ENCODE peak calls at places on chromosome X, in six cellular contexts. F, Q, M, K, S and O are unnamed samples.

GRCh38 chrX:22109442-22109841 is 77.3 kb downstream of the PHEX start:
- DNase-seq in S (no peak), M (peak; percentile 41), F (no peak), K (no peak), Q (no peak), O (no peak)

GRCh38 chrX:118212817-118213183 is 96.2 kb upstream of the KLHL13 start:
- DNase-seq in K (no peak), S (no peak), M (no peak), F (no peak), Q (no peak), O (no peak)

GRCh38 chrX:37697169-37697760 is 11.7 kb downstream of the XK start:
- DNase-seq in M (peak; percentile 50), K (no peak), F (no peak), S (no peak), Q (no peak), O (no peak)

GRCh38 chrX:3962511-3963350 is 249.3 kb upstream of the PRKX start:
- DNase-seq in K (no peak), S (no peak), Q (no peak), F (no peak), M (peak; percentile 5), O (no peak)

GRCh38 chrX:66200855-66201795 is 37.1 kb downstream of the HEPH start:
- DNase-seq in S (no peak), M (no peak), K (no peak), Q (no peak), F (no peak), O (no peak)

GRCh38 chrX:151416521-151417048 is 19.6 kb downstream of the VMA21 start:
- DNase-seq in K (no peak), F (no peak), M (no peak), Q (no peak), S (no peak), O (no peak)

GRCh38 chrX:153924149-153924861 is 1.8 kb downstream of the ARHGAP4 start:
- DNase-seq in M (no peak), Q (no peak), K (peak; percentile 41), S (no peak), F (no peak), O (no peak)

GRCh38 chrX:123964155-123964554 is 2.6 kb downstream of the STAG2 start:
- DNase-seq in K (no peak), S (no peak), M (no peak), Q (no peak), F (no peak), O (no peak)

GRCh38 chrX:67749536-67749935 is 205.7 kb downstream of the AR start:
- DNase-seq in K (no peak), M (peak; percentile 12), S (no peak), F (no peak), Q (no peak), O (no peak)

GRCh38 chrX:73068467-73069364 is 10.6 kb downstream of the PABPC1L2A start:
- DNase-seq in F (peak; percentile 48), K (peak; percentile 14), M (no peak), Q (no peak), S (no peak), O (no peak)

GRCh38 chrX:153969904-153970397 is 1.7 kb downstream of the HCFC1 start:
- DNase-seq in S (no peak), Q (no peak), F (peak; percentile 77), K (no peak), M (no peak), O (peak; percentile 44)

GRCh38 chrX:3280706-3281105 is 65.7 kb downstream of the MXRA5 start:
- DNase-seq in Q (no peak), S (no peak), F (no peak), M (no peak), K (no peak), O (no peak)

GRCh38 chrX:23389196-23389792 is 54.6 kb downstream of the PTCHD1 start:
- DNase-seq in F (no peak), K (no peak), S (no peak), M (no peak), Q (no peak), O (no peak)

GRCh38 chrX:52262195-52262546 is 77.5 kb downstream of the MAGED4 start:
- DNase-seq in M (no peak), S (no peak), Q (no peak), K (no peak), F (no peak), O (no peak)

GRCh38 chrX:74277846-74278245 is 26.1 kb upstream of the ZCCHC13 start:
- DNase-seq in F (no peak), Q (no peak), M (no peak), S (no peak), K (no peak), O (no peak)

GRCh38 chrX:74284391-74284952 is 19.5 kb upstream of the ZCCHC13 start:
- DNase-seq in F (no peak), Q (no peak), M (no peak), K (no peak), S (no peak), O (no peak)

GRCh38 chrX:74277320-74277719 is 26.7 kb upstream of the ZCCHC13 start:
- DNase-seq in Q (no peak), M (no peak), S (no peak), K (no peak), F (no peak), O (no peak)

DNA sequence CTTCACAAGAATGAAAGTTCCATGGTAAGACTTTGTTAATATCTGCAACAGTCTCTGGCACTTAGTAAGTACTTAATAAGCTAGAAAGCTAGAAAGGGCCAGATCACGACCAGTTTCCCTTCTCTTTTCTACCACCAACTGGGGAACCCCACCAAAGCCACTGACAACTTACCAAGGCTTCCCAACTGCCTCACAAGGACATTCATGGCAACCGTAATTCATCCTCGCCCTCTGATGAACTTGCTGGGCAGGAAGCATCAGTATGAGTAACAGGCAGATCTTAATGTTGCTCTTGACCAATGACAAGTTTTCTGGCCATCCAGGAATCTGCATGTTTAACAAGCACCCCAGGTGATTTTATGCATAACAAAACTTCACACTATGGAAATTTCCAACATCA is 23.2 kb upstream of the ZCCHC13 start:
- DNase-seq in K (no peak), S (no peak), M (no peak), Q (no peak), F (no peak), O (no peak)
- H3K27ac ChIP-seq in K (no peak overlapping the region), S (no peak overlapping the region), M (no peak overlapping the region), Q (no peak overlapping the region), F (no peak overlapping the region), O (no peak overlapping the region)

GRCh38 chrX:130378008-130378669 is 7.3 kb downstream of the GPR119 start:
- DNase-seq in F (no peak), Q (no peak), S (no peak), M (no peak), K (no peak), O (no peak)

GRCh38 chrX:130376077-130376476 is 9.4 kb downstream of the GPR119 start:
- DNase-seq in F (no peak), Q (no peak), K (no peak), S (no peak), M (no peak), O (no peak)
- H3K27ac ChIP-seq in F (no peak overlapping the region), Q (no peak overlapping the region), K (no peak overlapping the region), S (no peak overlapping the region), M (no peak overlapping the region), O (no peak overlapping the region)

GRCh38 chrX:34130980-34131744 is 952 bp downstream of the FAM47A start:
- DNase-seq in S (no peak), Q (no peak), M (no peak), K (no peak), F (peak; percentile 25), O (no peak)
- H3K27ac ChIP-seq in S (no peak overlapping the region), Q (no peak overlapping the region), M (no peak overlapping the region), K (no peak overlapping the region), F (no peak overlapping the region), O (no peak overlapping the region)

DNA sequence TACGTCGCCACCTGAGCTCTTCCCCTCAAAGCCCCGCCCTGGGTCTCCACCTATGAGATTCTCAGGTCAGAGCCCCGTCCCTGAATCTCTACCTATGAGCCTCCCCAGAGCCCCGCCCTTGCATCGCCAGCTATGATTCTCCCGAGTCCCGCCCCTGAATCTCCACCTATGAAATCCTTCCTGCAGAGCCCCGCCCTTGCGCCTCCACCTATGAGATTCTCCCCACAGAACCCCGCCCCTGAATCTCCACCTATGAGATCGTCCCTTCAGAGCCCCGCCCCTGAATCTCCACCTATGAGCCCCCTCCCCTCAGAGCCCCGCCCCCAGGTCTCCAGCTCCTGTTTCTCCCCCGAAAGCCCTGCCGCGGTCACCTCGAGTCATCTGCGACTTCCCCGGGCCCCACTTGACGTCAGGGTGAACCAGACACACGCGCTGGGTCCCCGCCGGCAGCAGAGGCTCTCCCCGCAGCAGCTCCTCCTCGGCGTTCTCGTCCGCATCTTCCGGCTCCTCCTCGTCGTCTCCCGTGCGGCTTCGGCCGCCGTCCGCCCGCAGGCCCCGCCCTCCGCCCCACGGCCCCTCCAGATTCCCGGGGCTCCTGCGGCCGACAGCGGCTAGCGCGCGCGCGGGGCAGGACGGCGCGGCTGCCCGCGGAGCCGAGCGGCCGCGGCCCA is 393 bp downstream of the GTPBP6 start:
- DNase-seq in F (no peak), S (peak; percentile 96), K (peak; percentile 98), M (peak; percentile 99), Q (peak; percentile 98), O (no peak)
- H3K27ac ChIP-seq in F (peak overlapping the region; percentile 98), S (peak overlapping the region; percentile 96), K (peak overlapping the region; percentile 86), M (peak overlapping the region; percentile 83), Q (peak overlapping the region; percentile 98), O (peak overlapping the region; percentile 92)